ENCODE peak calls at places on chromosomes 7 and 10, in four cellular contexts. C is astrocyte of the spinal cord, Z is tibial nerve, N is neural progenitor cell. R is an unnamed sample.

GRCh38 chr7:99497771-99498545 is 2.1 kb downstream of the ZNF394 start:
- DNase-seq in C (no peak), Z (no peak), N (no peak), R (no peak)

GRCh38 chr7:4712371-4713182 is 30.5 kb downstream of the FOXK1 start:
- DNase-seq in C (peak; percentile 29), Z (no peak), N (no peak), R (no peak)

GRCh38 chr10:47406870-47407648 is 23.0 kb upstream of the ZNF488 start:
- DNase-seq in C (peak; percentile 79), Z (no peak), N (no peak), R (no peak)

GRCh38 chr7:98810166-98810802 is 59.5 kb downstream of the TMEM130 start:
- DNase-seq in C (peak; percentile 52), Z (no peak), N (peak; percentile 48), R (peak; percentile 91)

GRCh38 chr10:73576178-73576889 is 14.8 kb downstream of the USP54 start:
- DNase-seq in C (peak; percentile 93), Z (no peak), N (no peak), R (peak; percentile 64)

GRCh38 chr10:117201826-117202225 is 4.5 kb downstream of the KCNK18 start:
- DNase-seq in C (no peak), Z (no peak), N (no peak), R (no peak)

GRCh38 chr10:118017850-118018249 is 28.9 kb downstream of the RAB11FIP2 start:
- DNase-seq in C (no peak), Z (no peak), N (peak; percentile 89), R (no peak)

GRCh38 chr7:138739859-138740258 is 38.7 kb upstream of the SVOPL start:
- DNase-seq in C (no peak), Z (no peak), N (no peak), R (no peak)

GRCh38 chr10:69734797-69735468 is 66.8 kb upstream of the COL13A1 start:
- DNase-seq in C (no peak), Z (no peak), N (no peak), R (no peak)

GRCh38 chr10:114771749-114772148 is 49.8 kb upstream of the FHIP2A start:
- DNase-seq in C (no peak), Z (no peak), N (no peak), R (no peak)

GRCh38 chr10:79331709-79332108 is 15.6 kb upstream of the PPIF start:
- DNase-seq in C (peak; percentile 60), Z (no peak), N (no peak), R (no peak)

GRCh38 chr7:30247546-30248386 is 36.6 kb upstream of the ZNRF2 start:
- DNase-seq in C (no peak), Z (no peak), N (peak; percentile 24), R (no peak)

GRCh38 chr10:73771722-73772279 is 10.0 kb upstream of the CHCHD1 start:
- DNase-seq in C (no peak), Z (peak; percentile 81), N (peak; percentile 92), R (peak; percentile 91)

GRCh38 chr10:36538945-36539586 is 586.3 kb upstream of the ANKRD30A start:
- DNase-seq in C (peak; percentile 77), Z (no peak), N (no peak), R (no peak)

GRCh38 chr7:69654849-69655707 is 56.8 kb downstream of the AUTS2 start:
- DNase-seq in C (no peak), Z (no peak), N (no peak), R (no peak)

GRCh38 chr10:70902659-70903261 is 14.4 kb upstream of the PCBD1 start:
- DNase-seq in C (no peak), Z (no peak), N (no peak), R (no peak)

GRCh38 chr10:99435986-99436633 is 5.7 kb upstream of the GOT1 start:
- DNase-seq in C (peak; percentile 53), Z (no peak), N (peak; percentile 48), R (no peak)

GRCh38 chr10:77195101-77195500 is 442.5 kb downstream of the KCNMA1 start:
- DNase-seq in C (peak; percentile 85), Z (no peak), N (no peak), R (peak; percentile 76)

GRCh38 chr10:3460420-3461128 is 288.0 kb upstream of the PITRM1 start:
- DNase-seq in C (peak; percentile 39), Z (no peak), N (no peak), R (no peak)

GRCh38 chr10:19921300-19922140 is 105.3 kb downstream of the PLXDC2 start:
- DNase-seq in C (peak; percentile 62), Z (no peak), N (no peak), R (no peak)

GRCh38 chr7:150968698-150969482 is 9.2 kb downstream of the KCNH2 start:
- DNase-seq in C (no peak), Z (no peak), N (peak; percentile 39), R (no peak)

GRCh38 chr7:47653550-47654351 is 71.8 kb upstream of the TNS3 start:
- DNase-seq in C (peak; percentile 67), Z (no peak), N (no peak), R (no peak)

GRCh38 chr10:125232841-125233240 is 72.5 kb upstream of the CTBP2 start:
- DNase-seq in C (peak; percentile 9), Z (no peak), N (no peak), R (no peak)

GRCh38 chr10:119491941-119492340 is 50.6 kb downstream of the RGS10 start:
- DNase-seq in C (no peak), Z (no peak), N (no peak), R (no peak)

GRCh38 chr10:73644015-73644743 is 2.9 kb upstream of the MYOZ1 start:
- DNase-seq in C (peak; percentile 74), Z (no peak), N (peak; percentile 83), R (peak; percentile 58)

GRCh38 chr10:102419561-102420442 is 834 bp upstream of the FBXL15 start:
- DNase-seq in C (no peak), Z (no peak), N (peak; percentile 92), R (no peak)

GRCh38 chr7:1530946-1531262 is 402 bp downstream of the MAFK start:
- DNase-seq in C (no peak), Z (no peak), N (no peak), R (no peak)

GRCh38 chr10:113880236-113880635 is 25.8 kb downstream of the NHLRC2 start:
- DNase-seq in C (peak; percentile 40), Z (no peak), N (no peak), R (no peak)

GRCh38 chr10:122060250-122060649 is 71.3 kb downstream of the TACC2 start:
- DNase-seq in C (peak; percentile 29), Z (no peak), N (no peak), R (no peak)

GRCh38 chr10:667096-667495 is 22.4 kb downstream of the DIP2C start:
- DNase-seq in C (no peak), Z (no peak), N (no peak), R (peak; percentile 63)

GRCh38 chr10:91354166-91354565 is 56.0 kb upstream of the HECTD2 start:
- DNase-seq in C (no peak), Z (no peak), N (no peak), R (no peak)

GRCh38 chr7:2527505-2528464 is 8.2 kb downstream of the LFNG start:
- DNase-seq in C (peak; percentile 76), Z (no peak), N (no peak), R (no peak)

GRCh38 chr10:46525177-46525823 is 31.2 kb downstream of the GPRIN2 start:
- DNase-seq in C (peak; percentile 71), Z (peak; percentile 4), N (no peak), R (no peak)

GRCh38 chr7:70707823-70708243 is 424.1 kb upstream of the GALNT17 start:
- DNase-seq in C (no peak), Z (no peak), N (no peak), R (no peak)

GRCh38 chr10:21473541-21473940 is 51.9 kb downstream of the SKIDA1 start:
- DNase-seq in C (no peak), Z (no peak), N (no peak), R (peak; percentile 19)

GRCh38 chr7:156064921-156065386 is 252.7 kb upstream of the SHH start:
- DNase-seq in C (peak; percentile 60), Z (no peak), N (no peak), R (no peak)

GRCh38 chr10:77922551-77923179 is 3.9 kb downstream of the DLG5 start:
- DNase-seq in C (no peak), Z (no peak), N (no peak), R (no peak)

GRCh38 chr7:79272066-79272669 is 181.3 kb downstream of the MAGI2 start:
- DNase-seq in C (peak; percentile 51), Z (no peak), N (peak; percentile 52), R (no peak)

GRCh38 chr7:128090492-128090891 is 59.3 kb upstream of the LRRC4 start:
- DNase-seq in C (no peak), Z (no peak), N (no peak), R (no peak)